ENCODE peak calls at places on chromosomes 4 and X, in six cellular contexts. B is amniotic epithelial cell; P is activated CD8-positive, alpha-beta T cell treated with anti-CD3 and anti-CD28 coated beads, Interleukin-2, amount 10 ng/mL, durations not matched to agents 7 days and 5 days; V is mucosa of descending colon; O is nucleus accumbens; X is stimulated activated CD4-positive, alpha-beta T cell treated with anti-CD3 and anti-CD28 coated beads, Interleukin-2, amount 100 ng/mL, for 4 hours. C is an unnamed sample.

GRCh38 chrX:53598169-53598568 is 88.3 kb downstream of the HUWE1 start:
- DNase-seq in X (no peak), P (no peak), V (no peak), B (no peak), O (no peak), C (no peak)

GRCh38 chr4:101689220-101689619 is 101.3 kb upstream of the BANK1 start:
- DNase-seq in X (no peak), B (no peak), O (no peak), P (no peak), V (no peak), C (no peak)

GRCh38 chr4:2662598-2662997 is 93.5 kb downstream of the TNIP2 start:
- DNase-seq in X (no peak), B (peak), P (no peak), V (no peak), O (no peak), C (no peak)

GRCh38 chrX:15790766-15791380 is 589 bp downstream of the ZRSR2 start:
- DNase-seq in X (no peak), B (peak), P (no peak), V (no peak), O (peak), C (no peak)

GRCh38 chr4:152972821-152973613 is 36.9 kb downstream of the FHDC1 start:
- DNase-seq in O (no peak), P (no peak), B (peak), V (no peak), X (no peak), C (peak)

GRCh38 chr4:94498502-94498901 is 46.8 kb downstream of the PDLIM5 start:
- DNase-seq in P (no peak), X (no peak), B (no peak), O (no peak), V (no peak), C (no peak)

GRCh38 chrX:41275661-41276609 is 58.0 kb upstream of the DDX3X start:
- DNase-seq in X (peak), P (peak), O (peak), V (peak), B (peak), C (peak)

GRCh38 chr4:126976850-126977249 is 655.9 kb upstream of the INTU start:
- DNase-seq in B (no peak), O (no peak), X (no peak), V (no peak), P (no peak), C (no peak)

GRCh38 chr4:147769386-147769785 is 37.5 kb downstream of the ARHGAP10 start:
- DNase-seq in V (no peak), O (no peak), P (no peak), X (no peak), B (peak), C (no peak)

GRCh38 chr4:14596904-14597303 is 405.4 kb upstream of the CPEB2 start:
- DNase-seq in O (no peak), X (no peak), B (no peak), P (no peak), V (no peak), C (no peak)

GRCh38 chr4:106325800-106326199 is 9.4 kb downstream of the AIMP1 start:
- DNase-seq in O (no peak), B (peak), X (no peak), V (no peak), P (no peak), C (no peak)

GRCh38 chr4:2424581-2424980 is 5.8 kb downstream of the CFAP99 start:
- DNase-seq in P (no peak), V (peak), X (no peak), O (no peak), B (peak), C (no peak)

GRCh38 chr4:112889619-112890294 is 159.7 kb upstream of the ANK2 start:
- DNase-seq in P (no peak), O (no peak), V (no peak), X (no peak), B (peak), C (no peak)

GRCh38 chrX:15525664-15526416 is 25.2 kb downstream of the BMX start:
- DNase-seq in X (no peak), B (no peak), P (no peak), O (no peak), V (no peak), C (no peak)

GRCh38 chrX:130105226-130105625 is 5.1 kb downstream of the ELF4 start:
- DNase-seq in O (no peak), B (peak), X (no peak), V (no peak), P (no peak), C (no peak)

GRCh38 chrX:26574208-26574607 is 358.2 kb downstream of the MAGEB5 start:
- DNase-seq in O (no peak), X (no peak), B (no peak), V (no peak), P (no peak), C (no peak)

C was measured in HFF-Myc.